ENCODE peak calls at places on chromosomes 13 and 19, in five cellular contexts. E is lower leg skin; M is mammary epithelial cell; V is CD8-positive, alpha-beta memory T cell; R is MM.1S. H is an unnamed sample.

GRCh38 chr19:2207008-2207407 is 29.1 kb downstream of the PLEKHJ1 start:
- DNase-seq in V (no peak), M (no peak), R (no peak), E (no peak), H (no peak)

GRCh38 chr19:2126879-2127518 is 24.4 kb downstream of the AP3D1 start:
- DNase-seq in E (no peak), M (no peak), V (no peak), R (no peak), H (no peak)

GRCh38 chr13:45142440-45143345 is 22.4 kb downstream of the GTF2F2 start:
- DNase-seq in E (no peak), V (no peak), M (peak; percentile 81), R (no peak), H (peak; percentile 44)

GRCh38 chr19:4552546-4552819 is 7.0 kb downstream of the SEMA6B start:
- DNase-seq in M (no peak), R (no peak), V (no peak), E (no peak), H (no peak)

GRCh38 chr19:42370068-42370520 is 20.0 kb downstream of the CNFN start:
- DNase-seq in M (no peak), R (no peak), E (no peak), V (no peak), H (no peak)

GRCh38 chr13:27924529-27925141 is 4.8 kb downstream of the PDX1 start:
- DNase-seq in V (no peak), M (no peak), R (no peak), E (no peak), H (no peak)

GRCh38 chr19:18961767-18962423 is 20.9 kb upstream of the HOMER3 start:
- DNase-seq in V (no peak), E (no peak), M (no peak), R (no peak), H (no peak)

GRCh38 chr19:55314396-55314795 is 10.7 kb downstream of the TMEM150B start:
- DNase-seq in E (no peak), R (no peak), V (no peak), M (no peak), H (no peak)

GRCh38 chr19:7500811-7501450 is 12.1 kb upstream of the PEX11G start:
- DNase-seq in E (no peak), V (no peak), M (peak; percentile 72), R (no peak), H (no peak)

GRCh38 chr13:23375007-23375971 is 58.2 kb downstream of the SACS start:
- DNase-seq in V (peak; percentile 97), M (peak; percentile 87), R (peak; percentile 81), E (peak; percentile 95), H (peak; percentile 68)

GRCh38 chr19:44740351-44740824 is 8.1 kb upstream of the BCL3 start:
- DNase-seq in R (no peak), V (no peak), E (no peak), M (no peak), H (no peak)

GRCh38 chr19:6765738-6766356 is 1.4 kb downstream of the SH2D3A start:
- DNase-seq in R (peak; percentile 85), E (peak; percentile 80), V (no peak), M (peak; percentile 97), H (peak; percentile 93)

GRCh38 chr19:1929051-1929742 is 11.8 kb upstream of the CSNK1G2 start:
- DNase-seq in M (peak; percentile 58), R (peak; percentile 87), E (peak; percentile 60), V (peak; percentile 85), H (peak; percentile 45)

GRCh38 chr13:51324714-51325440 is 14.6 kb upstream of the SERPINE3 start:
- DNase-seq in E (no peak), M (no peak), V (no peak), R (no peak), H (no peak)

GRCh38 chr13:29140277-29140676 is 320.1 kb downstream of the MTUS2 start:
- DNase-seq in V (no peak), E (no peak), R (no peak), M (no peak), H (peak; percentile 19)

GRCh38 chr13:40992678-40993077 is 26.4 kb downstream of the ELF1 start:
- DNase-seq in M (no peak), E (no peak), R (peak; percentile 11), V (no peak), H (peak; percentile 28)

GRCh38 chr19:17214531-17215124 is 529 bp upstream of the USE1 start:
- DNase-seq in M (no peak), E (no peak), V (no peak), R (no peak), H (no peak)